ENCODE peak calls at places on chromosomes 5 and 9, in six cellular contexts. C is stimulated activated CD4-positive, alpha-beta T cell treated with anti-CD3 and anti-CD28 coated beads, Interleukin-2, amount 100 ng/mL, for 48 hours; Z is glutamatergic neuron; F is tibial nerve; N is mesenteric fat pad; S is NCI-H2171. D is an unnamed sample.
A peak's percentile ranks its signal among the peaks of the same experiment; 100 is the strongest.

GRCh38 chr9:84697494-84698114 is 28.1 kb downstream of the NTRK2 start:
- DNase-seq in C (peak; percentile 32), Z (peak; percentile 80), F (peak; percentile 76), N (no peak), S (no peak), D (peak; percentile 44)

GRCh38 chr5:35404701-35405100 is 174.4 kb upstream of the PRLR start:
- DNase-seq in C (no peak), Z (no peak), F (no peak), N (no peak), S (no peak), D (no peak)

GRCh38 chr5:32475338-32476097 is 31.0 kb upstream of the ZFR start:
- DNase-seq in C (no peak), Z (peak; percentile 70), F (no peak), N (no peak), S (peak; percentile 71), D (no peak)

GRCh38 chr5:57501414-57502321 is 19.1 kb upstream of the ACTBL2 start:
- DNase-seq in C (no peak), Z (no peak), F (no peak), N (no peak), S (peak; percentile 17), D (no peak)

GRCh38 chr9:125332527-125332926 is 70.9 kb downstream of the GAPVD1 start:
- DNase-seq in C (peak; percentile 7), Z (no peak), F (no peak), N (no peak), S (no peak), D (no peak)

GRCh38 chr5:111854196-111854595 is 97.2 kb upstream of the NREP start:
- DNase-seq in C (no peak), Z (no peak), F (no peak), N (no peak), S (no peak), D (no peak)

GRCh38 chr5:108749130-108749861 is 1.6 kb downstream of the FER start:
- DNase-seq in C (peak; percentile 39), Z (no peak), F (no peak), N (peak; percentile 92), S (no peak), D (peak; percentile 22)

GRCh38 chr5:159765034-159765433 is 151.2 kb upstream of the ADRA1B start:
- DNase-seq in C (no peak), Z (no peak), F (peak; percentile 2), N (no peak), S (no peak), D (no peak)

GRCh38 chr5:38373733-38374132 is 115.4 kb downstream of the EGFLAM start:
- DNase-seq in C (no peak), Z (no peak), F (no peak), N (no peak), S (peak; percentile 31), D (no peak)

GRCh38 chr5:143761663-143762062 is 50.3 kb upstream of the HMHB1 start:
- DNase-seq in C (no peak), Z (no peak), F (no peak), N (no peak), S (no peak), D (no peak)

GRCh38 chr9:124784503-124784902 is 7.6 kb downstream of the OLFML2A start:
- DNase-seq in C (no peak), Z (no peak), F (no peak), N (no peak), S (no peak), D (no peak)

GRCh38 chr5:58378613-58379385 is 81.1 kb downstream of the PLK2 start:
- DNase-seq in C (no peak), Z (no peak), F (no peak), N (no peak), S (no peak), D (peak; percentile 36)

GRCh38 chr5:107813559-107813958 is 142.8 kb upstream of the EFNA5 start:
- DNase-seq in C (no peak), Z (no peak), F (no peak), N (no peak), S (no peak), D (no peak)

GRCh38 chr9:124040186-124040920 is 28.8 kb downstream of the LHX2 start:
- DNase-seq in C (no peak), Z (no peak), F (no peak), N (no peak), S (no peak), D (peak; percentile 48)

GRCh38 chr9:109320338-109320733 is 523 bp downstream of the EPB41L4B start:
- DNase-seq in C (no peak), Z (peak; percentile 50), F (no peak), N (no peak), S (no peak), D (no peak)

GRCh38 chr5:54889826-54890225 is 95.6 kb downstream of the ESM1 start:
- DNase-seq in C (no peak), Z (no peak), F (no peak), N (no peak), S (peak; percentile 52), D (peak; percentile 82)

GRCh38 chr5:76178913-76179312 is 95.7 kb downstream of the SV2C start:
- DNase-seq in C (no peak), Z (no peak), F (no peak), N (no peak), S (no peak), D (no peak)

GRCh38 chr9:138070815-138071214 is 193.2 kb downstream of the CACNA1B start:
- DNase-seq in C (no peak), Z (no peak), F (no peak), N (peak; percentile 85), S (no peak), D (no peak)

GRCh38 chr9:8733096-8733954 is 933.7 kb upstream of the DMAC1 start:
- DNase-seq in C (no peak), Z (peak; percentile 64), F (no peak), N (no peak), S (peak; percentile 40), D (no peak)

GRCh38 chr9:14403112-14403511 is 89.2 kb upstream of the NFIB start:
- DNase-seq in C (no peak), Z (no peak), F (no peak), N (no peak), S (no peak), D (no peak)

GRCh38 chr5:1118231-1118698 is 6.4 kb upstream of the SLC12A7 start:
- DNase-seq in C (no peak), Z (no peak), F (no peak), N (no peak), S (peak; percentile 88), D (peak; percentile 47)

GRCh38 chr5:120457839-120458507 is 6.1 kb upstream of the PRR16 start:
- DNase-seq in C (peak; percentile 18), Z (peak; percentile 69), F (peak; percentile 61), N (no peak), S (no peak), D (peak; percentile 26)

GRCh38 chr9:125701351-125701750 is 5.7 kb downstream of the MAPKAP1 start:
- DNase-seq in C (peak; percentile 3), Z (no peak), F (no peak), N (no peak), S (no peak), D (peak; percentile 99)

GRCh38 chr9:125743687-125744428 is 3.3 kb upstream of the PBX3 start:
- DNase-seq in C (no peak), Z (no peak), F (no peak), N (no peak), S (no peak), D (no peak)

GRCh38 chr9:111902396-111903147 is 6.0 kb downstream of the UGCG start:
- DNase-seq in C (no peak), Z (no peak), F (no peak), N (no peak), S (no peak), D (peak; percentile 72)

GRCh38 chr5:33118761-33119415 is 321.9 kb upstream of the TARS1 start:
- DNase-seq in C (no peak), Z (no peak), F (no peak), N (no peak), S (no peak), D (peak; percentile 94)

GRCh38 chr5:133779828-133780475 is 167.6 kb upstream of the FSTL4 start:
- DNase-seq in C (no peak), Z (no peak), F (no peak), N (no peak), S (no peak), D (no peak)

GRCh38 chr9:15354713-15355112 is 47.7 kb upstream of the TTC39B start:
- DNase-seq in C (no peak), Z (no peak), F (no peak), N (no peak), S (no peak), D (no peak)

GRCh38 chr5:10583663-10584572 is 20.0 kb downstream of the ANKRD33B start:
- DNase-seq in C (no peak), Z (no peak), F (no peak), N (peak; percentile 49), S (peak; percentile 20), D (no peak)

GRCh38 chr5:127599847-127600246 is 49.0 kb upstream of the CTXN3 start:
- DNase-seq in C (no peak), Z (no peak), F (no peak), N (no peak), S (no peak), D (no peak)

D was measured in bronchial epithelial cell.